ENCODE peak calls at places on chromosomes 3 and 15, in eight cellular contexts. One of them, this sample, is unnamed.

GRCh38 chr3:141448606-141449216 is 38.1 kb upstream of the RASA2 start:
- DNase-seq in NCI-H1417: no peak
- DNase-seq in NCI-H510A treated with DMSO at 0.1 percent for 48 hours: no peak
- DNase-seq in head of caudate nucleus: no peak
- DNase-seq in pons: no peak
- DNase-seq in activated naive CD8-positive, alpha-beta T cell treated with anti-CD3 and anti-CD28 coated beads, Interleukin-2, amount 50 U/mL, for 24 hours: no peak
- DNase-seq in cardiac muscle cell: no peak
- DNase-seq in PC-9: no peak
- DNase-seq in this sample: no peak

GRCh38 chr3:30347679-30348216 is 258.7 kb upstream of the TGFBR2 start:
- DNase-seq in NCI-H1417: peak
- DNase-seq in NCI-H510A treated with DMSO at 0.1 percent for 48 hours: no peak
- DNase-seq in head of caudate nucleus: no peak
- DNase-seq in pons: no peak
- DNase-seq in activated naive CD8-positive, alpha-beta T cell treated with anti-CD3 and anti-CD28 coated beads, Interleukin-2, amount 50 U/mL, for 24 hours: no peak
- DNase-seq in cardiac muscle cell: peak
- DNase-seq in PC-9: no peak
- DNase-seq in this sample: no peak

GRCh38 chr3:50292924-50293801 is 934 bp upstream of the IFRD2 start:
- DNase-seq in NCI-H1417: no peak
- DNase-seq in NCI-H510A treated with DMSO at 0.1 percent for 48 hours: no peak
- DNase-seq in head of caudate nucleus: no peak
- DNase-seq in pons: no peak
- DNase-seq in activated naive CD8-positive, alpha-beta T cell treated with anti-CD3 and anti-CD28 coated beads, Interleukin-2, amount 50 U/mL, for 24 hours: no peak
- DNase-seq in cardiac muscle cell: no peak
- DNase-seq in PC-9: no peak
- DNase-seq in this sample: no peak

GRCh38 chr3:16364323-16364722 is 99.3 kb downstream of the OXNAD1 start:
- DNase-seq in NCI-H1417: no peak
- DNase-seq in NCI-H510A treated with DMSO at 0.1 percent for 48 hours: no peak
- DNase-seq in head of caudate nucleus: no peak
- DNase-seq in pons: no peak
- DNase-seq in activated naive CD8-positive, alpha-beta T cell treated with anti-CD3 and anti-CD28 coated beads, Interleukin-2, amount 50 U/mL, for 24 hours: no peak
- DNase-seq in cardiac muscle cell: no peak
- DNase-seq in PC-9: no peak
- DNase-seq in this sample: no peak

GRCh38 chr3:51709004-51709420 is 2.1 kb downstream of the GRM2 start:
- DNase-seq in NCI-H1417: no peak
- DNase-seq in NCI-H510A treated with DMSO at 0.1 percent for 48 hours: no peak
- DNase-seq in head of caudate nucleus: no peak
- DNase-seq in pons: no peak
- DNase-seq in activated naive CD8-positive, alpha-beta T cell treated with anti-CD3 and anti-CD28 coated beads, Interleukin-2, amount 50 U/mL, for 24 hours: no peak
- DNase-seq in cardiac muscle cell: no peak
- DNase-seq in PC-9: no peak
- DNase-seq in this sample: no peak

GRCh38 chr3:126522363-126522788 is 1.6 kb upstream of the CHST13 start:
- DNase-seq in NCI-H1417: peak
- DNase-seq in NCI-H510A treated with DMSO at 0.1 percent for 48 hours: peak
- DNase-seq in head of caudate nucleus: peak
- DNase-seq in pons: peak
- DNase-seq in activated naive CD8-positive, alpha-beta T cell treated with anti-CD3 and anti-CD28 coated beads, Interleukin-2, amount 50 U/mL, for 24 hours: peak
- DNase-seq in cardiac muscle cell: peak
- DNase-seq in PC-9: peak
- DNase-seq in this sample: peak

GRCh38 chr3:147407107-147407494 is 758 bp upstream of the ZIC4 start:
- DNase-seq in NCI-H1417: no peak
- DNase-seq in NCI-H510A treated with DMSO at 0.1 percent for 48 hours: no peak
- DNase-seq in head of caudate nucleus: no peak
- DNase-seq in pons: no peak
- DNase-seq in activated naive CD8-positive, alpha-beta T cell treated with anti-CD3 and anti-CD28 coated beads, Interleukin-2, amount 50 U/mL, for 24 hours: no peak
- DNase-seq in cardiac muscle cell: no peak
- DNase-seq in PC-9: no peak
- DNase-seq in this sample: no peak

GRCh38 chr3:128354788-128355548 is 111.7 kb downstream of the DNAJB8 start:
- DNase-seq in NCI-H1417: no peak
- DNase-seq in NCI-H510A treated with DMSO at 0.1 percent for 48 hours: no peak
- DNase-seq in head of caudate nucleus: no peak
- DNase-seq in pons: no peak
- DNase-seq in activated naive CD8-positive, alpha-beta T cell treated with anti-CD3 and anti-CD28 coated beads, Interleukin-2, amount 50 U/mL, for 24 hours: no peak
- DNase-seq in cardiac muscle cell: no peak
- DNase-seq in PC-9: no peak
- DNase-seq in this sample: no peak

GRCh38 chr15:75591655-75592364 is 12.7 kb upstream of the PTPN9 start:
- DNase-seq in NCI-H1417: no peak
- DNase-seq in NCI-H510A treated with DMSO at 0.1 percent for 48 hours: no peak
- DNase-seq in head of caudate nucleus: no peak
- DNase-seq in pons: no peak
- DNase-seq in activated naive CD8-positive, alpha-beta T cell treated with anti-CD3 and anti-CD28 coated beads, Interleukin-2, amount 50 U/mL, for 24 hours: no peak
- DNase-seq in cardiac muscle cell: no peak
- DNase-seq in PC-9: no peak
- DNase-seq in this sample: no peak

GRCh38 chr3:71201939-71202338 is 381.6 kb downstream of the FOXP1 start:
- DNase-seq in NCI-H1417: peak
- DNase-seq in NCI-H510A treated with DMSO at 0.1 percent for 48 hours: no peak
- DNase-seq in head of caudate nucleus: peak
- DNase-seq in pons: peak
- DNase-seq in activated naive CD8-positive, alpha-beta T cell treated with anti-CD3 and anti-CD28 coated beads, Interleukin-2, amount 50 U/mL, for 24 hours: no peak
- DNase-seq in cardiac muscle cell: peak
- DNase-seq in PC-9: no peak
- DNase-seq in this sample: peak

GRCh38 chr3:51680196-51680595 is 9.1 kb downstream of the TEX264 start:
- DNase-seq in NCI-H1417: no peak
- DNase-seq in NCI-H510A treated with DMSO at 0.1 percent for 48 hours: no peak
- DNase-seq in head of caudate nucleus: no peak
- DNase-seq in pons: no peak
- DNase-seq in activated naive CD8-positive, alpha-beta T cell treated with anti-CD3 and anti-CD28 coated beads, Interleukin-2, amount 50 U/mL, for 24 hours: no peak
- DNase-seq in cardiac muscle cell: no peak
- DNase-seq in PC-9: no peak
- DNase-seq in this sample: no peak

GRCh38 chr3:14839236-14839635 is 20.5 kb downstream of the FGD5 start:
- DNase-seq in NCI-H1417: no peak
- DNase-seq in NCI-H510A treated with DMSO at 0.1 percent for 48 hours: no peak
- DNase-seq in head of caudate nucleus: no peak
- DNase-seq in pons: no peak
- DNase-seq in activated naive CD8-positive, alpha-beta T cell treated with anti-CD3 and anti-CD28 coated beads, Interleukin-2, amount 50 U/mL, for 24 hours: no peak
- DNase-seq in cardiac muscle cell: no peak
- DNase-seq in PC-9: no peak
- DNase-seq in this sample: no peak

GRCh38 chr3:187361835-187362234 is 6.3 kb upstream of the RTP4 start:
- DNase-seq in NCI-H1417: no peak
- DNase-seq in NCI-H510A treated with DMSO at 0.1 percent for 48 hours: no peak
- DNase-seq in head of caudate nucleus: no peak
- DNase-seq in pons: no peak
- DNase-seq in activated naive CD8-positive, alpha-beta T cell treated with anti-CD3 and anti-CD28 coated beads, Interleukin-2, amount 50 U/mL, for 24 hours: no peak
- DNase-seq in cardiac muscle cell: no peak
- DNase-seq in PC-9: no peak
- DNase-seq in this sample: no peak

GRCh38 chr3:178304758-178305157 is 231.5 kb upstream of the KCNMB2 start:
- DNase-seq in NCI-H1417: no peak
- DNase-seq in NCI-H510A treated with DMSO at 0.1 percent for 48 hours: no peak
- DNase-seq in head of caudate nucleus: no peak
- DNase-seq in pons: no peak
- DNase-seq in activated naive CD8-positive, alpha-beta T cell treated with anti-CD3 and anti-CD28 coated beads, Interleukin-2, amount 50 U/mL, for 24 hours: no peak
- DNase-seq in cardiac muscle cell: peak
- DNase-seq in PC-9: no peak
- DNase-seq in this sample: no peak

GRCh38 chr3:39267631-39268553 is 11.9 kb downstream of the CX3CR1 start:
- DNase-seq in NCI-H1417: no peak
- DNase-seq in NCI-H510A treated with DMSO at 0.1 percent for 48 hours: no peak
- DNase-seq in head of caudate nucleus: no peak
- DNase-seq in pons: no peak
- DNase-seq in activated naive CD8-positive, alpha-beta T cell treated with anti-CD3 and anti-CD28 coated beads, Interleukin-2, amount 50 U/mL, for 24 hours: peak
- DNase-seq in cardiac muscle cell: no peak
- DNase-seq in PC-9: no peak
- DNase-seq in this sample: no peak

GRCh38 chr3:187169231-187169960 is 27.9 kb upstream of the RTP1 start:
- DNase-seq in NCI-H1417: no peak
- DNase-seq in NCI-H510A treated with DMSO at 0.1 percent for 48 hours: no peak
- DNase-seq in head of caudate nucleus: no peak
- DNase-seq in pons: no peak
- DNase-seq in activated naive CD8-positive, alpha-beta T cell treated with anti-CD3 and anti-CD28 coated beads, Interleukin-2, amount 50 U/mL, for 24 hours: no peak
- DNase-seq in cardiac muscle cell: peak
- DNase-seq in PC-9: no peak
- DNase-seq in this sample: no peak

GRCh38 chr3:172065967-172066762 is 26.8 kb downstream of the FNDC3B start:
- DNase-seq in NCI-H1417: no peak
- DNase-seq in NCI-H510A treated with DMSO at 0.1 percent for 48 hours: no peak
- DNase-seq in head of caudate nucleus: no peak
- DNase-seq in pons: no peak
- DNase-seq in activated naive CD8-positive, alpha-beta T cell treated with anti-CD3 and anti-CD28 coated beads, Interleukin-2, amount 50 U/mL, for 24 hours: no peak
- DNase-seq in cardiac muscle cell: peak
- DNase-seq in PC-9: no peak
- DNase-seq in this sample: peak